ENCODE peak calls at places on chromosomes 16 and 17, in six cellular contexts. S is mesendoderm, C is mesenchymal stem cell, Z is neuronal stem cell, G is H1, Y is trophoblast cell. P is an unnamed sample. For H3K79me1, the result is how much of the 10 kb centered on the place peaks cover.

GRCh38 chr17:27414271-27414670 is 42.0 kb upstream of the KSR1 start:
- DNase-seq in S (no peak), C (peak), Z (no peak), G (no peak), Y (no peak), P (peak)

GRCh38 chr17:3966720-3967363 is 2.6 kb upstream of the ATP2A3 start:
- DNase-seq in S (no peak), C (no peak), Z (no peak), G (no peak), Y (no peak), P (no peak)

GRCh38 chr16:68399456-68399855 is 48.9 kb downstream of the SMPD3 start:
- DNase-seq in S (peak), C (no peak), Z (no peak), G (no peak), Y (no peak), P (peak)

GRCh38 chr17:9465216-9465921 is 110.3 kb downstream of the STX8 start:
- DNase-seq in S (no peak), C (peak), Z (no peak), G (no peak), Y (no peak), P (peak)

GRCh38 chr16:50585331-50585776 is 37.2 kb downstream of the NKD1 start:
- DNase-seq in S (no peak), C (no peak), Z (no peak), G (no peak), Y (no peak), P (no peak)

GRCh38 chr16:79003026-79003617 is 597.4 kb downstream of the MAF start:
- DNase-seq in S (no peak), C (no peak), Z (no peak), G (no peak), Y (no peak), P (no peak)

GRCh38 chr17:6969323-6969726 is 26.5 kb upstream of the ALOX12 start:
- DNase-seq in S (no peak), C (no peak), Z (no peak), G (no peak), Y (no peak), P (no peak)

GRCh38 chr17:6100146-6100545 is 30.0 kb downstream of the WSCD1 start:
- DNase-seq in S (no peak), C (no peak), Z (no peak), G (no peak), Y (no peak), P (no peak)

GRCh38 chr17:16428098-16428882 is 12.9 kb downstream of the TRPV2 start:
- DNase-seq in S (peak), C (peak), Z (no peak), G (peak), Y (peak), P (peak)

GRCh38 chr17:27562777-27563455 is 68.1 kb upstream of the LGALS9 start:
- DNase-seq in S (no peak), C (no peak), Z (no peak), G (no peak), Y (no peak), P (peak)

GRCh38 chr17:81834831-81835267 is at the start of gene PPP1R27:
- DNase-seq in S (no peak), C (no peak), Z (no peak), G (no peak), Y (no peak), P (no peak)

GRCh38 chr16:23384878-23385277 is 68.1 kb downstream of the COG7 start:
- DNase-seq in S (no peak), C (no peak), Z (no peak), G (no peak), Y (no peak), P (no peak)

GRCh38 chr16:74760007-74760767 is 14.4 kb downstream of the FA2H start:
- DNase-seq in S (no peak), C (peak), Z (no peak), G (no peak), Y (no peak), P (peak)

GRCh38 chr17:74964988-74965622 is 7.5 kb downstream of the HID1 start:
- DNase-seq in S (no peak), C (no peak), Z (no peak), G (no peak), Y (no peak), P (no peak)

GRCh38 chr17:28567604-28568003 is 3.7 kb downstream of the PIGS start:
- DNase-seq in S (no peak), C (no peak), Z (no peak), G (no peak), Y (no peak), P (no peak)

GRCh38 chr17:76480676-76481075 is 13.3 kb downstream of the AANAT start:
- DNase-seq in S (no peak), C (no peak), Z (peak), G (no peak), Y (no peak), P (no peak)

GRCh38 chr17:51045616-51046526 is 74.8 kb downstream of the SPAG9 start:
- DNase-seq in S (peak), C (no peak), Z (peak), G (no peak), Y (no peak), P (no peak)
- H3K4me3 ChIP-seq in S (no peak), C (no peak), Z (peak), G (peak), Y (no peak), P (no peak)

GRCh38 chr17:73151888-73152633 is 12.7 kb upstream of the SSTR2 start:
- DNase-seq in S (no peak), C (no peak), Z (no peak), G (no peak), Y (no peak), P (no peak)
- H3K79me1 ChIP-seq in S (under half), C (under half), Z (under half), G (under half), Y (under half), P (under half)

GRCh38 chr17:72122668-72123495 is 2.1 kb downstream of the SOX9 start:
- DNase-seq in S (peak), C (peak), Z (no peak), G (peak), Y (no peak), P (peak)

GRCh38 chr17:72125742-72126141 is 4.9 kb downstream of the SOX9 start:
- DNase-seq in S (no peak), C (peak), Z (no peak), G (no peak), Y (no peak), P (peak)

GRCh38 chr17:72123496-72123963 is 2.7 kb downstream of the SOX9 start:
- DNase-seq in S (no peak), C (no peak), Z (no peak), G (peak), Y (no peak), P (no peak)

GRCh38 chr17:72125226-72125651 is 4.4 kb downstream of the SOX9 start:
- DNase-seq in S (no peak), C (peak), Z (no peak), G (no peak), Y (no peak), P (peak)

GRCh38 chr17:72123964-72124791 is 3.4 kb downstream of the SOX9 start:
- DNase-seq in S (no peak), C (no peak), Z (no peak), G (peak), Y (no peak), P (no peak)
- H3K4me3 ChIP-seq in S (no peak), C (no peak), Z (no peak), G (no peak), Y (peak), P (peak)

GRCh38 chr16:88392111-88392510 is 9.4 kb downstream of the ZNF469 start:
- DNase-seq in S (no peak), C (no peak), Z (no peak), G (no peak), Y (no peak), P (no peak)
- H3K79me1 ChIP-seq in S (under half), C (under half), Z (under half), G (under half), Y (under half), P (under half)

GRCh38 chr16:81478294-81478693 is 33.7 kb downstream of the CMIP start:
- DNase-seq in S (no peak), C (no peak), Z (no peak), G (no peak), Y (no peak), P (no peak)

GRCh38 chr16:81482329-81483063 is 37.9 kb downstream of the CMIP start:
- DNase-seq in S (peak), C (no peak), Z (no peak), G (no peak), Y (peak), P (no peak)

GRCh38 chr16:81478876-81479496 is 34.4 kb downstream of the CMIP start:
- DNase-seq in S (no peak), C (peak), Z (no peak), G (no peak), Y (no peak), P (no peak)

GRCh38 chr16:81483064-81483969 is 38.7 kb downstream of the CMIP start:
- DNase-seq in S (no peak), C (peak), Z (no peak), G (no peak), Y (peak), P (peak)

DNA sequence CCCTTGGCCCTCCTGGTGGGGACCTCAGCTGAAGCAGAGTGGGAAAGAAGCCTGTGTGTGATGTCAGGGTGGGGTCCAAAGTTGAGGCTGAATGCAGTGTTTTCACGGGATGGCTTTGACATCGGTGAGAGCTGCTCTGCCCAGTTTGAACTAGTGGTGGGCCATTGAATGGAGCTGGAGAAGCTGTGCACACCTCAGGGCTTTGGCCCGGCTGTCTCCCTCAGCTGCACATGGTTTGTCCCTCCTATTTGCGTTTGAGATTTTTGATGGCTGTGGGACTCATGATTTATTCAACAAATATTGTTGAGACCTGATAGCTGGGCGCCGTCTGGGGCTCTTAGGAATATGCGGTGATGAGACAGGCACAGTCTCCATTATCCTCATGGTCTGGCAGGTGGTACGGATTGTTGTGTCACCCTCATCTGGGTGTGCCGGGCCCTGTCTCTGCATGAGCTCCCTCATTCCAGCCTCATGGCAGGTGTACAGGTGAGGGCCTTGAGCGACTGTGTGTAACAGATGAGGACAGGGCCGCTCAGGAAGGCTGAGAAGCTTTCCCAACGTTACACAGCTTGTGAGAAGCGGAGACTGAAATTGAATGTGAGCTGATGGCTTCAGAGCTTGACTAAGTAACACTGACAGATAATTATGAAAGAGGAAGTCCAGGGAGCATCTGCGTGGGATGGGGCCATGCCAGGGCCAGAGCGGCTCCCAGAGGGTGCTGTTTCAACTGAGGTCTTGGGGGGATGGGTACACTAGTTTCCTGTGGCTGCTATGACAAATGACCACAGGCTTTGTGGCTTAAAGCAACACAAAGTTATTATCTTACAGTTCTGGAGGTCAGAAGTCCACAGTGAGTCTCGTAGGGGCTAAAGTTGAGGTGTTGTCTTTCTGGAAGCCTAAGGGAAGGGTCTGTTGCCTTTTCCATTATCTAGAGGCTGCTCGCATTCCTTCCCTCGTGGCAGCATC is 36.5 kb downstream of the CMIP start:
- DNase-seq in S (no peak), C (peak), Z (no peak), G (no peak), Y (peak), P (peak)
- H3K4me3 ChIP-seq in S (no peak), C (no peak), Z (no peak), G (no peak), Y (no peak), P (no peak)

GRCh38 chr17:78051186-78051972 is 77.2 kb downstream of the TMC6 start:
- DNase-seq in S (no peak), C (no peak), Z (no peak), G (no peak), Y (no peak), P (no peak)

GRCh38 chr17:78058581-78058980 is 70.0 kb downstream of the TMC6 start:
- DNase-seq in S (no peak), C (no peak), Z (no peak), G (no peak), Y (no peak), P (no peak)

GRCh38 chr17:78058001-78058400 is 70.6 kb downstream of the TMC6 start:
- DNase-seq in S (no peak), C (no peak), Z (no peak), G (no peak), Y (no peak), P (no peak)

GRCh38 chr17:78053777-78054468 is 74.6 kb downstream of the TMC6 start:
- DNase-seq in S (no peak), C (no peak), Z (no peak), G (no peak), Y (no peak), P (no peak)

DNA sequence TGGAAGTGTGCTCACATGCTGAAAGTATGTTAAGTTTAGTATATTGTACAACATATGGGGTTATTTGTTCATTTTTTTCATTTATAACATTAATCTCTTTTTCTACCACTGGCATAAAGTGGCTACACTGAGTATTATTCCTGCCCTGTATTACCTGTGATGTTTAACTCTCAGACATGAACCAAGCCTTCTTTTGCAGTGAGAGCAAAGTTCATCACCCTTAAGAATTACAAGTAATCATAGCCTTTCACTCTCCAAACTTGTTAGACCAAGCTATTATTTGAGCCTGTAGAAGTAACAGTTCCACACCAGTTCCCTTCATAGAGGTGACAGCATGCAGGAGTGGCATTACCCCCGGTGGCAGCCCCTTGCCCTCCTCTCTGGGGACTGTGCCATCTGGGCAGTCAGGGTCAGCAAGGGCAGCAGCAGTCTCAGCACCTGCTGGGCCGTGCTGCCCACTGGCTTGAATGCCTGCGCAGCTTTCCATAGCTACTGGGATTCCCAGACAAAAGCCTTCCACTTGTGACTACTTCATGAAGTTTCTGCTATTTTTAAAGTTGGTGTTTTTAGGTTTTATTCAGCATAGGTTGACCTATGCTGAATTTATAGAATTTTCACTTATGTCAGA is 71.3 kb downstream of the TMC6 start:
- DNase-seq in S (no peak), C (no peak), Z (no peak), G (no peak), Y (no peak), P (no peak)
- H3K79me1 ChIP-seq in S (under half), C (under half), Z (under half), G (under half), Y (under half), P (under half)

GRCh38 chr17:48610282-48611211 is at the start of gene HOXB7:
- DNase-seq in S (no peak), C (peak), Z (no peak), G (no peak), Y (peak), P (peak)
- H3K4me3 ChIP-seq in S (no peak), C (peak), Z (peak), G (peak), Y (peak), P (peak)